ENCODE peak calls at places on chromosomes 12 and 14, in six cellular contexts. S is prostate gland; C is adipocyte; H is effector memory CD4-positive, alpha-beta T cell; X is adrenal gland; B is naive thymus-derived CD4-positive, alpha-beta T cell. U is an unnamed sample.

GRCh38 chr14:60093088-60093487 is 1.4 kb downstream of the PCNX4 start:
- DNase-seq in S (no peak), C (peak), H (no peak), X (no peak), B (no peak), U (no peak)

GRCh38 chr12:95518976-95519375 is 32.3 kb downstream of the USP44 start:
- DNase-seq in S (no peak), C (no peak), H (no peak), X (no peak), B (no peak), U (no peak)

GRCh38 chr12:15679146-15679545 is 110.0 kb downstream of the EPS8 start:
- DNase-seq in S (no peak), C (peak), H (no peak), X (no peak), B (no peak), U (no peak)

GRCh38 chr12:45257185-45257585 is 41.3 kb downstream of the ANO6 start:
- DNase-seq in S (no peak), C (no peak), H (no peak), X (no peak), B (no peak), U (no peak)

GRCh38 chr14:51398898-51399297 is 158.9 kb downstream of the TMX1 start:
- DNase-seq in S (no peak), C (peak), H (no peak), X (no peak), B (no peak), U (no peak)

GRCh38 chr14:84891414-84891813 is 638.5 kb upstream of the FLRT2 start:
- DNase-seq in S (no peak), C (no peak), H (no peak), X (no peak), B (no peak), U (no peak)

GRCh38 chr12:10140001-10140400 is 10.0 kb upstream of the CLEC7A start:
- DNase-seq in S (no peak), C (peak), H (no peak), X (peak), B (peak), U (peak)

GRCh38 chr14:104537613-104537988 is 42.0 kb upstream of the C14orf180 start:
- DNase-seq in S (no peak), C (no peak), H (no peak), X (no peak), B (no peak), U (peak)

GRCh38 chr12:50219544-50219943 is 52.4 kb upstream of the CERS5 start:
- DNase-seq in S (no peak), C (no peak), H (no peak), X (no peak), B (no peak), U (no peak)
- H3K4me3 ChIP-seq in S (peak), C (peak), H (no peak), X (no peak), B (no peak), U (no peak)

GRCh38 chr12:107238276-107238675 is 144.9 kb upstream of the CRY1 start:
- DNase-seq in S (no peak), C (no peak), H (no peak), X (no peak), B (no peak), U (no peak)

GRCh38 chr12:107241421-107241820 is 148.1 kb upstream of the CRY1 start:
- DNase-seq in S (no peak), C (no peak), H (no peak), X (peak), B (no peak), U (no peak)

GRCh38 chr12:107242189-107242588 is 148.8 kb upstream of the CRY1 start:
- DNase-seq in S (no peak), C (peak), H (no peak), X (no peak), B (no peak), U (no peak)

GRCh38 chr12:107235600-107235999 is 142.3 kb upstream of the CRY1 start:
- DNase-seq in S (no peak), C (no peak), H (no peak), X (no peak), B (no peak), U (no peak)

DNA sequence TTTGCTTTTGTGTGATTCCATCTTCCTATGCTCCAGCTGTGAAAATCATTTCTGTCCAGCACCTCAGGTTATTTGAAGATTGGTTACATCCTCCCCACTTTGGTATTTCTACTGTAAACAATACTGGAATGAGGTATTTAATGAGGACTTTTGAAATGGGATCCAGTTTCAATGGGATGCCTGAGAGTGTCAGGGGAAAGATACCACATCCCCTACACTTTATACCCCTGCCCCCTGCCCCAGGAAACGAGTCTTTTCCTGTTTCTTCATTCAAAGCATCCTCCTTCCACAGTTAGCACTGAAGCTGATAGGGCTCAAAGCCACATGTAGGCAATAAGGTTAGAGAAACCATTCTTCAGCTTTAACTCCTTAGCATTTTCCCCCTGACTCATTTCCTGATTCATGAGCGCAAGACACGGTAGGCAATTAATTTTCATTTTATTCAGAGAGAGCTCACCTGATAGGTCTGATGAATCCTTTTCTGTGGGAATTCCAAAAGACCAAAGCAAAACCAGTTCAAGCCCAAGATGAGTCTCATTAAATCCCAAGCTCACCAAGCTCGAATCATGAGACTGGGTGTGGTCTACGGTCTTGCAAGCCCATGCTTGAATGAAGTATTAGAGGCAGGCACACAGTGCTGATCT is 143.6 kb upstream of the CRY1 start:
- DNase-seq in S (no peak), C (no peak), H (no peak), X (no peak), B (peak), U (peak)
- H3K4me3 ChIP-seq in S (no peak), C (no peak), H (no peak), X (no peak), B (no peak), U (no peak)

GRCh38 chr14:101600336-101600890 is 39.1 kb downstream of the DIO3 start:
- DNase-seq in S (no peak), C (no peak), H (no peak), X (no peak), B (no peak), U (no peak)
- H3K4me3 ChIP-seq in S (no peak), C (no peak), H (no peak), X (no peak), B (no peak), U (no peak)

DNA sequence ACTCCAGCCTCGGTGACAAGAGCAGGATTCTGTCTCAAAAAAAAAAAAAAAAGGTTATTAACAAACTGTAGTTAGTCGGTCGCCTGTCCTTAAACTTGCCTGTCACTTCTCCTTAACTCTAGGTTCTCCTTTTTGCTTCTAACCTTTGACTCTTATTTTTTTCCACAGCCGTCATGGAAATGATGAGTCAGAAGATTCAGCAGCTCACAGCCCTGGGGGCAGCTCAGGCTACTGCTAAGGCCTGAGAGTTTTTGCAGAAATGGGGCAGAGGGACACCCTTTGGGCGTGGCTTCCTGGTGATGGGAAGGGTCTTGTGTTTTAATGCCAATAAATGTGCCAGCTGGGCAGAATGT is 418 bp upstream of the MYG1 start:
- DNase-seq in S (no peak), C (peak), H (peak), X (peak), B (no peak), U (no peak)
- H3K4me3 ChIP-seq in S (peak), C (peak), H (peak), X (no peak), B (peak), U (peak)

U was measured in Jurkat, Clone E6-1.